ENCODE peak calls at places on chromosomes 12 and 14, in nine cellular contexts. Z is GM23248, I is hepatocyte, O is Karpas-422, S is OCI-LY7, J is HCT116, F is K562, T is A549, N is IMR-90. M is an unnamed sample.

GRCh38 chr14:104968153-104968527 is 10.0 kb downstream of the AHNAK2 start:
- DNase-seq in Z (peak; percentile 68), I (peak; percentile 71), O (no peak), S (no peak), J (no peak), F (peak; percentile 48), T (peak; percentile 64), N (peak; percentile 35), M (no peak)

GRCh38 chr12:54759751-54760150 is 94.6 kb upstream of the MUCL1 start:
- DNase-seq in Z (peak; percentile 47), I (peak; percentile 35), O (peak; percentile 77), S (peak; percentile 54), J (peak; percentile 42), F (no peak), T (peak; percentile 56), N (peak; percentile 6), M (peak; percentile 24)

GRCh38 chr14:52596861-52597260 is 44.2 kb downstream of the GPR137C start:
- DNase-seq in Z (no peak), I (no peak), O (no peak), S (no peak), J (no peak), F (no peak), T (no peak), N (peak; percentile 1), M (no peak)

GRCh38 chr14:102442241-102443211 is 67.0 kb downstream of the ANKRD9 start:
- DNase-seq in Z (peak; percentile 34), I (peak; percentile 71), O (no peak), S (no peak), J (no peak), F (no peak), T (no peak), N (peak; percentile 22), M (no peak)

GRCh38 chr12:1927751-1928351 is 9.4 kb upstream of the CACNA2D4 start:
- DNase-seq in Z (peak; percentile 47), I (no peak), O (peak; percentile 29), S (no peak), J (no peak), F (no peak), T (no peak), N (no peak), M (no peak)

GRCh38 chr14:105531088-105531957 is 4.9 kb downstream of the TMEM121 start:
- DNase-seq in Z (no peak), I (peak; percentile 2), O (peak; percentile 69), S (peak; percentile 47), J (no peak), F (no peak), T (no peak), N (no peak), M (no peak)

GRCh38 chr14:53921027-53921426 is 35.6 kb downstream of the BMP4 start:
- DNase-seq in Z (no peak), I (no peak), O (no peak), S (no peak), J (no peak), F (no peak), T (no peak), N (no peak), M (no peak)

GRCh38 chr14:37559386-37559785 is 35.7 kb downstream of the FOXA1 start:
- DNase-seq in Z (peak; percentile 3), I (no peak), O (no peak), S (no peak), J (no peak), F (no peak), T (no peak), N (peak; percentile 23), M (no peak)

GRCh38 chr14:98867726-98868125 is 404.3 kb downstream of the BCL11B start:
- DNase-seq in Z (no peak), I (no peak), O (no peak), S (no peak), J (no peak), F (no peak), T (no peak), N (no peak), M (no peak)

GRCh38 chr12:77031745-77032144 is 33.6 kb downstream of the E2F7 start:
- DNase-seq in Z (peak; percentile 69), I (no peak), O (no peak), S (no peak), J (no peak), F (no peak), T (no peak), N (peak; percentile 61), M (no peak)

GRCh38 chr12:89126712-89127111 is 225.6 kb downstream of the DUSP6 start:
- DNase-seq in Z (peak; percentile 8), I (no peak), O (no peak), S (no peak), J (no peak), F (no peak), T (no peak), N (peak; percentile 45), M (no peak)

GRCh38 chr14:53022593-53022992 is 71.7 kb upstream of the FERMT2 start:
- DNase-seq in Z (peak; percentile 69), I (no peak), O (no peak), S (no peak), J (no peak), F (no peak), T (no peak), N (peak; percentile 61), M (no peak)

DNA sequence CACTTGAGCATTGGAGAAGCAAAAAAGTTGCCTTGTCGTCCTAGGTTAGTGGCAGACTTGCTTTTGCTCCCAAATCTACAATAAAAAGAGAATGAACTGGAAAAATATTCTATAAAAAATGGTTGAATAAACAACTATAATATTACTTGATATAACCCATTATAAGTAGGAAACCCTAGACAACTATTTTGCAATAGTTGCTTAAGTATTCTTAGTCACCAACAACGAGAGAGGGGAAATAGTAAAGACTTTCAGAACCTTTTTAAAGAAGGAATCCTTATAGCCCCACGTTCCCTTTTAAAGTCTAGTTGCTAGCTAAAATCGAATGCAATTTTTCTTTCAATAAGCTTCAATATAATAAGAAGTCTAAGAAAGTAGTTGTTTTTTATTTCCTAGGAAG is 17.5 kb downstream of the AQP6 start:
- DNase-seq in Z (peak; percentile 69), I (no peak), O (no peak), S (no peak), J (no peak), F (no peak), T (no peak), N (peak; percentile 64), M (no peak)
- H3K4me2 ChIP-seq in Z (no peak overlapping the region), I (no peak overlapping the region), O (no peak overlapping the region), S (no peak overlapping the region), J (no peak overlapping the region), F (no peak overlapping the region), T (no peak overlapping the region), N (no peak overlapping the region), M (no peak overlapping the region)

GRCh38 chr14:59330455-59330854 is 134.7 kb downstream of the GPR135 start:
- DNase-seq in Z (no peak), I (no peak), O (no peak), S (peak; percentile 64), J (no peak), F (no peak), T (no peak), N (peak; percentile 53), M (no peak)
- H3K4me2 ChIP-seq in Z (no peak overlapping the region), I (no peak overlapping the region), O (no peak overlapping the region), S (peak overlapping the region; percentile 53), J (no peak overlapping the region), F (no peak overlapping the region), T (no peak overlapping the region), N (no peak overlapping the region), M (no peak overlapping the region)

DNA sequence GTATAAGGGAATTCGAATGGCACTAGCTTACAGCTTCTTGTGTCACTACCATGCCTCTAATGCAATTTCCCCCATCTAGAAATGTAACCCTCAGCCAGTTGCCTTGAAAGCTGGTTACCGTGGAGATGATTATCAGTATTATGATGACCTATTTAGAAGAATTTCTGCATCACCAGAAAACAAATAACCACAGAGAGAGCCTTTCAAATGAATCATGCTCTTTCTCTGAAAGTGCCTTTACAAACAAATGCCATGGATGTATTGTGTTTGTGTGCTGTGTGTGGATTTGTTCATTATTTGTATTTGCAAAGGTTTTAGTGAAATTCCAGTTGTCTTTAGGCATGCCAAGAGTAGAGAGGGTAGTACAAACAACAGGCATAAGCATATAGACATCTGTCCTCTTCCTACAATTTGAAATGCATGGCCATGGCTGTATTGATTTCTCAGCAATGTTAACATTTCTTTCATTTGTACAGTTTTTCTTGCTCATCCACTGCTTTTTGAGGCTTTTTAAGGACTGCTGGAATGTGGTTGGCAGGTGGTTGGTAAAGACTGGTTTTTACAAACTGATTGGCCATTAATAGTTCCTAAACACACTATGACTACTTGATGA is 266.5 kb downstream of the PAWR start:
- DNase-seq in Z (peak; percentile 97), I (peak; percentile 37), O (no peak), S (no peak), J (no peak), F (no peak), T (peak; percentile 94), N (peak; percentile 95), M (peak; percentile 27)
- H3K4me2 ChIP-seq in Z (peak overlapping the region; percentile 73), I (no peak overlapping the region), O (no peak overlapping the region), S (no peak overlapping the region), J (peak overlapping the region; percentile 11), F (no peak overlapping the region), T (peak overlapping the region; percentile 75), N (peak overlapping the region; percentile 78), M (no peak overlapping the region)

GRCh38 chr12:81079280-81080076 is 1.6 kb downstream of the ACSS3 start:
- DNase-seq in Z (peak; percentile 8), I (no peak), O (no peak), S (no peak), J (no peak), F (no peak), T (no peak), N (no peak), M (no peak)

GRCh38 chr12:81078469-81079196 is 754 bp downstream of the ACSS3 start:
- DNase-seq in Z (peak; percentile 71), I (peak; percentile 54), O (no peak), S (no peak), J (no peak), F (no peak), T (no peak), N (peak; percentile 46), M (no peak)

GRCh38 chr12:81077329-81077685 is 572 bp upstream of the ACSS3 start:
- DNase-seq in Z (no peak), I (no peak), O (no peak), S (no peak), J (no peak), F (no peak), T (no peak), N (no peak), M (peak; percentile 57)

GRCh38 chr12:81075539-81075938 is 2.3 kb upstream of the ACSS3 start:
- DNase-seq in Z (no peak), I (no peak), O (no peak), S (no peak), J (no peak), F (no peak), T (no peak), N (no peak), M (no peak)

DNA sequence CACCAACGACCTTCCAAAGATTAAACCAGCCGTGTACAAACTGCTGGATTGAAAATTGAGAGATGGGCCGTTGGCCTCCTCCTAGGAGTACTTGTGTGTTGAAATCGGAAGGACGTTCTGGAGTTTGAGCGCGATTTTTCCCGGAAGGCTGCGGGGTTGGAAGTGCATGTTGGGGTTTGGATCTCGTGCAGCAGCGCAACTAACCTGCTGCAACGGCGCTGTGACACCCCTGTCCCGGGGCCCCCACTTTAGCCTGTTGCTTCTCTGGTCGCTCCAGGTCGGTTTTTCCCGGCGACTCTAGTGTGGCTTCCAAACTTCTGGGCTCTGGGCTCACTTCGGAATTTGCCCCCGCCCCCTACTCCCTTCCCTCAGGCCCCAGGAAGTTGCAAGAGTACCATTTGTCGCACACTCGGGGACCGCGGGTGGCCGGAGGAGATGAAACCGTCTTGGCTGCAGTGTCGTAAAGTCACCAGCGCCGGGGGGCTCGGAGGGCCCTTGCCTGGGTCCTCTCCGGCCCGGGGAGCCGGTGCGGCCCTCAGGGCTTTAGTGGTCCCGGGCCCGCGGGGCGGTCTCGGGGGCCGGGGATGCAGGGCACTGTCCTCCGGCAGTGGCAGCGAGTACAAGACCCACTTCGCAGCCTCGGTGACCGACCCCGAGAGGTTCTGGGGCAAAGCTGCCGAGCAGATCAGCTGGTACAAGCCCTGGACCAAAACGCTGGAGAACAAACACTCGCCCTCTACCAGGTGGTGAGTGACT is at the start of gene ACSS3:
- DNase-seq in Z (peak; percentile 45), I (peak; percentile 57), O (no peak), S (no peak), J (no peak), F (no peak), T (no peak), N (no peak), M (peak; percentile 80)
- H3K4me2 ChIP-seq in Z (peak within 1 kb of the TSS; percentile 91), I (peak within 1 kb of the TSS; percentile 92), O (no peak within 1 kb of the TSS), S (no peak within 1 kb of the TSS), J (no peak within 1 kb of the TSS), F (no peak within 1 kb of the TSS), T (peak within 1 kb of the TSS; percentile 63), N (peak within 1 kb of the TSS; percentile 70), M (peak within 1 kb of the TSS; percentile 84)

M was measured in neuronal stem cell.